ENCODE peak calls at places on chromosomes 16 and 17, in six cellular contexts. R is neuronal stem cell, Z is tibial nerve, G is body of pancreas, M is esophagus squamous epithelium, V is hepatocyte. A is an unnamed sample.

GRCh38 chr17:21021208-21021803 is 21.5 kb downstream of the USP22 start:
- DNase-seq in R (no peak), V (no peak), M (no peak), Z (no peak), G (no peak), A (no peak)

GRCh38 chr16:47780213-47780612 is 319.1 kb downstream of the PHKB start:
- DNase-seq in G (no peak), R (no peak), Z (no peak), M (no peak), V (no peak), A (no peak)

GRCh38 chr17:44919885-44920564 is 4.7 kb upstream of the GFAP start:
- DNase-seq in M (peak; percentile 25), Z (peak; percentile 75), V (peak; percentile 89), G (peak; percentile 88), R (peak; percentile 65), A (peak; percentile 53)

GRCh38 chr17:34386925-34387550 is 24.0 kb upstream of the CCL1 start:
- DNase-seq in Z (no peak), V (no peak), R (no peak), G (no peak), M (no peak), A (no peak)

GRCh38 chr17:57993471-57994365 is 5.7 kb upstream of the VEZF1 start:
- DNase-seq in R (peak; percentile 60), M (no peak), G (no peak), V (no peak), Z (no peak), A (no peak)

GRCh38 chr16:27408012-27408601 is 6.1 kb downstream of the IL21R start:
- DNase-seq in Z (no peak), V (no peak), R (no peak), G (no peak), M (no peak), A (peak; percentile 57)

GRCh38 chr17:29615492-29616299 is 7.0 kb downstream of the CORO6 start:
- DNase-seq in M (no peak), R (peak; percentile 83), V (peak; percentile 94), G (peak; percentile 89), Z (peak; percentile 87), A (peak; percentile 71)

GRCh38 chr16:23155445-23156049 is 6.3 kb upstream of the USP31 start:
- DNase-seq in R (no peak), Z (no peak), M (no peak), V (peak; percentile 25), G (peak; percentile 51), A (no peak)

GRCh38 chr17:61496174-61496956 is 44.1 kb downstream of the TBX4 start:
- DNase-seq in Z (no peak), M (no peak), R (no peak), V (no peak), G (no peak), A (no peak)

GRCh38 chr17:5031365-5032082 is 3.7 kb downstream of the SLC52A1 start:
- DNase-seq in V (peak; percentile 91), G (peak; percentile 79), R (peak; percentile 85), M (no peak), Z (peak; percentile 53), A (peak; percentile 83)

GRCh38 chr16:90046971-90047713 is 27.9 kb upstream of the DBNDD1 start:
- DNase-seq in G (peak; percentile 81), R (no peak), Z (peak; percentile 74), M (no peak), V (peak; percentile 83), A (no peak)

GRCh38 chr17:16273499-16273898 is 56.5 kb downstream of the PIGL start:
- DNase-seq in G (no peak), V (no peak), R (no peak), M (no peak), Z (no peak), A (no peak)

GRCh38 chr17:18250708-18251107 is 7.8 kb downstream of the FLII start:
- DNase-seq in G (no peak), R (no peak), Z (no peak), V (no peak), M (no peak), A (no peak)
- H3K4me1 ChIP-seq in G (peaks cover 12% of the 10 kb centered on the region), R (no peaks in the 10 kb centered on the region), Z (no peaks in the 10 kb centered on the region), V (no peaks in the 10 kb centered on the region), M (peaks cover 20% of the 10 kb centered on the region), A (peaks cover under 1% of the 10 kb centered on the region)

GRCh38 chr16:84596801-84597517 is 20.9 kb downstream of the COTL1 start:
- DNase-seq in R (no peak), V (no peak), Z (no peak), M (no peak), G (no peak), A (no peak)
- H3K4me1 ChIP-seq in R (peaks cover 65% of the 10 kb centered on the region), V (peaks cover 38% of the 10 kb centered on the region), Z (no peaks in the 10 kb centered on the region), M (peaks cover 34% of the 10 kb centered on the region), G (peaks cover 15% of the 10 kb centered on the region), A (peaks cover 89% of the 10 kb centered on the region)

GRCh38 chr17:80755650-80756405 is 211.2 kb downstream of the RPTOR start:
- DNase-seq in M (no peak), V (no peak), Z (no peak), R (no peak), G (no peak), A (no peak)
- H3K4me1 ChIP-seq in M (peaks cover 7% of the 10 kb centered on the region), V (peaks cover 10% of the 10 kb centered on the region), Z (no peaks in the 10 kb centered on the region), R (peaks cover 13% of the 10 kb centered on the region), G (no peaks in the 10 kb centered on the region), A (peaks cover 11% of the 10 kb centered on the region)

GRCh38 chr17:50926523-50926922 is 60.4 kb upstream of the TOB1 start:
- DNase-seq in V (no peak), M (no peak), G (no peak), Z (no peak), R (no peak), A (no peak)
- H3K4me1 ChIP-seq in V (peaks cover 30% of the 10 kb centered on the region), M (peaks cover 20% of the 10 kb centered on the region), G (peaks cover 31% of the 10 kb centered on the region), Z (no peaks in the 10 kb centered on the region), R (peaks cover 10% of the 10 kb centered on the region), A (peaks cover 20% of the 10 kb centered on the region)

GRCh38 chr16:87457724-87458423 is 35.0 kb downstream of the ZCCHC14 start:
- DNase-seq in Z (no peak), M (no peak), R (no peak), G (peak; percentile 27), V (peak; percentile 57), A (no peak)
- H3K4me1 ChIP-seq in Z (no peaks in the 10 kb centered on the region), M (peaks cover 17% of the 10 kb centered on the region), R (no peaks in the 10 kb centered on the region), G (peaks cover 14% of the 10 kb centered on the region), V (peaks cover 6% of the 10 kb centered on the region), A (no peaks in the 10 kb centered on the region)

DNA sequence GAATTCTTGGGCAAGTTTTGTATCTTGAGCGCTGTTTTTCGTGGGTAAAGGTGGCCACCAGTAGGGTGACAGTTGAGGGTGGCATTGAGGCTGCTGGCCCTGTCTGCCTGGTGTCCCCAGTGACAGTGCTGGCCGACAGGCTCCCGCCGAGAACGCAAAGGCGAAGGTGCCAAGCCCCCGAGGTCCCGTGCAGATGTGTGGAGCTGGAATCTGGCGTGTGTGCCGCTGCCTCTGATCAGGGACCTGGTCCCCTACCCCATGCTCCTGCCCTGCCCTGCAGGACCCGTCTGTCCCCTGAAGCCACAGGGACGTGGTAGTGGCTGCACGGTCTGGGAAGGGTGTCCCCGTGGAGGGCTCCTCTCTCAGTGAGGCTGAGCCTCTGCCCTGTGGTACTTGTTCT is 3.5 kb downstream of the UBE2I start:
- DNase-seq in Z (no peak), R (no peak), V (no peak), M (no peak), G (no peak), A (no peak)
- H3K4me1 ChIP-seq in Z (peaks cover 5% of the 10 kb centered on the region), R (peaks cover 13% of the 10 kb centered on the region), V (peaks cover 15% of the 10 kb centered on the region), M (peaks cover 36% of the 10 kb centered on the region), G (peaks cover 28% of the 10 kb centered on the region), A (peaks cover 26% of the 10 kb centered on the region)

GRCh38 chr17:75364078-75364477 is 41.4 kb downstream of the GRB2 start:
- DNase-seq in V (no peak), G (no peak), M (no peak), R (no peak), Z (no peak), A (no peak)
- H3K4me1 ChIP-seq in V (peaks cover 31% of the 10 kb centered on the region), G (peaks cover 64% of the 10 kb centered on the region), M (peaks cover 34% of the 10 kb centered on the region), R (no peaks in the 10 kb centered on the region), Z (no peaks in the 10 kb centered on the region), A (peaks cover 54% of the 10 kb centered on the region)